ENCODE peak calls at places on chromosomes 13 and 19, in four cellular contexts. H, Q, E and J are unnamed samples.
A peak's percentile ranks its signal among the peaks of the same experiment; 100 is the strongest.

GRCh38 chr19:3699741-3700241 is 477 bp downstream of the PIP5K1C start:
- DNase-seq in E (peak; percentile 40), H (no peak), Q (no peak), J (no peak)

GRCh38 chr19:49853852-49854849 is 3.2 kb downstream of the PTOV1 start:
- DNase-seq in Q (no peak), E (no peak), H (no peak), J (peak; percentile 80)

GRCh38 chr13:29743229-29743786 is 107.1 kb downstream of the UBL3 start:
- DNase-seq in Q (peak; percentile 96), H (no peak), E (no peak), J (peak; percentile 85)

GRCh38 chr19:57689750-57690149 is 8.0 kb downstream of the ZNF551 start:
- DNase-seq in H (peak; percentile 73), E (no peak), Q (peak; percentile 2), J (no peak)

GRCh38 chr19:54560881-54561385 is 12.7 kb upstream of the LILRA2 start:
- DNase-seq in Q (no peak), H (no peak), E (no peak), J (peak; percentile 11)

GRCh38 chr13:23992722-23993438 is 95.6 kb upstream of the C1QTNF9B start:
- DNase-seq in Q (no peak), E (no peak), H (no peak), J (no peak)

GRCh38 chr19:45919678-45920077 is 5.1 kb upstream of the NANOS2 start:
- DNase-seq in H (no peak), E (no peak), Q (no peak), J (no peak)

GRCh38 chr19:57321746-57322145 is 1.5 kb downstream of the ZNF543 start:
- DNase-seq in E (no peak), H (no peak), Q (no peak), J (no peak)

GRCh38 chr13:108158746-108159145 is 56.6 kb downstream of the LIG4 start:
- DNase-seq in H (no peak), Q (no peak), E (no peak), J (no peak)

GRCh38 chr13:48908381-48909087 is 67.2 kb upstream of the FNDC3A start:
- DNase-seq in H (no peak), Q (no peak), E (no peak), J (no peak)

GRCh38 chr19:38278751-38279150 is 14.4 kb downstream of the SPINT2 start:
- DNase-seq in H (no peak), Q (no peak), E (no peak), J (no peak)

GRCh38 chr19:48500830-48501445 is 10.7 kb downstream of the LMTK3 start:
- DNase-seq in H (no peak), Q (no peak), E (no peak), J (no peak)

GRCh38 chr19:33868076-33868735 is 71.5 kb downstream of the KCTD15 start:
- DNase-seq in E (no peak), H (no peak), Q (no peak), J (no peak)

GRCh38 chr13:37753776-37754175 is 115.8 kb downstream of the TRPC4 start:
- DNase-seq in Q (no peak), E (no peak), H (no peak), J (no peak)

GRCh38 chr13:35714096-35714495 is 237.6 kb upstream of the MAB21L1 start:
- DNase-seq in E (no peak), H (no peak), Q (no peak), J (no peak)

GRCh38 chr13:109192306-109192705 is 562.9 kb downstream of the MYO16 start:
- DNase-seq in H (no peak), E (no peak), Q (no peak), J (no peak)

GRCh38 chr19:11019262-11019661 is 58.4 kb downstream of the SMARCA4 start:
- DNase-seq in Q (no peak), H (no peak), E (no peak), J (no peak)

GRCh38 chr19:2476451-2477140 is 669 bp downstream of the GADD45B start:
- DNase-seq in E (peak; percentile 51), Q (peak; percentile 77), H (no peak), J (no peak)

GRCh38 chr13:51821666-51822065 is 17.7 kb upstream of the DHRS12 start:
- DNase-seq in H (no peak), Q (peak; percentile 29), E (no peak), J (no peak)

GRCh38 chr13:103788061-103788652 is 721.9 kb upstream of the SLC10A2 start:
- DNase-seq in Q (no peak), E (peak; percentile 64), H (no peak), J (no peak)

GRCh38 chr13:39364797-39365468 is 238.1 kb downstream of the LHFPL6 start:
- DNase-seq in E (peak; percentile 55), Q (no peak), H (no peak), J (no peak)

GRCh38 chr13:77740931-77741586 is 43.6 kb downstream of the SLAIN1 start:
- DNase-seq in Q (no peak), E (no peak), H (no peak), J (no peak)

GRCh38 chr19:29771708-29772415 is 39.9 kb upstream of the CCNE1 start:
- DNase-seq in H (no peak), Q (no peak), E (peak; percentile 77), J (no peak)

GRCh38 chr19:58330458-58330857 is 3.7 kb downstream of the ZSCAN22 start:
- DNase-seq in E (no peak), H (no peak), Q (no peak), J (no peak)

GRCh38 chr19:30228726-30229523 is 143.3 kb upstream of the ZNF536 start:
- DNase-seq in E (peak; percentile 47), Q (peak; percentile 44), H (no peak), J (no peak)

GRCh38 chr13:44096906-44097305 is 217.2 kb downstream of the LACC1 start:
- DNase-seq in E (no peak), H (no peak), Q (no peak), J (no peak)

GRCh38 chr19:32543107-32543900 is 37.7 kb upstream of the PDCD5 start:
- DNase-seq in E (no peak), Q (no peak), H (no peak), J (no peak)

GRCh38 chr13:75762967-75763366 is 126.8 kb downstream of the LMO7 start:
- DNase-seq in Q (no peak), H (no peak), E (no peak), J (no peak)

GRCh38 chr19:4642625-4643024 is 3.3 kb downstream of the TNFAIP8L1 start:
- DNase-seq in Q (no peak), E (no peak), H (no peak), J (no peak)

GRCh38 chr13:95643471-95643813 is 1.1 kb downstream of the DZIP1 start:
- DNase-seq in Q (no peak), E (peak; percentile 37), H (no peak), J (no peak)

GRCh38 chr13:21785990-21786389 is 115.1 kb downstream of the FGF9 start:
- DNase-seq in E (no peak), H (no peak), Q (no peak), J (no peak)

GRCh38 chr19:28956421-28956820 is 256.5 kb downstream of the UQCRFS1 start:
- DNase-seq in H (no peak), Q (no peak), E (no peak), J (no peak)

GRCh38 chr19:51511353-51511752 is 9.8 kb upstream of the SIGLEC12 start:
- DNase-seq in Q (no peak), E (no peak), H (no peak), J (no peak)

GRCh38 chr19:2837430-2837829 is 3.8 kb upstream of the ZNF555 start:
- DNase-seq in H (no peak), E (no peak), Q (no peak), J (no peak)

GRCh38 chr19:45526143-45526542 is 18.9 kb downstream of the VASP start:
- DNase-seq in Q (peak; percentile 83), H (no peak), E (peak; percentile 86), J (no peak)

GRCh38 chr13:62320129-62320724 is 904.6 kb upstream of the PCDH20 start:
- DNase-seq in Q (no peak), H (no peak), E (peak; percentile 65), J (no peak)

GRCh38 chr13:109348514-109349340 is 437.7 kb downstream of the IRS2 start:
- DNase-seq in E (no peak), H (peak; percentile 42), Q (no peak), J (no peak)